ENCODE peak calls at places on chromosome 14, in seven cellular contexts. W is anterior cingulate cortex; X is nucleus accumbens; O is activated T-helper 9 cell treated with anti-CD3 and anti-CD28 coated beads, Interleukin-2, amount 50 U/mL, for 16 hours; S is IMR-90; M is kidney epithelial cell; P is activated CD4-positive, CD25-positive, alpha-beta regulatory T cell treated with anti-CD3 and anti-CD28 coated beads, Interleukin-2, amount 50 U/mL, for 72 hours. G is an unnamed sample.

GRCh38 chr14:59254146-59254910 is 65.9 kb downstream of the DAAM1 start:
- DNase-seq in W (no peak), X (no peak), O (no peak), S (peak; percentile 95), M (no peak), P (no peak), G (no peak)

GRCh38 chr14:21965042-21965441 is 291.4 kb upstream of the OR4E1 start:
- DNase-seq in W (no peak), X (no peak), O (peak; percentile 30), S (no peak), M (no peak), P (no peak), G (no peak)

GRCh38 chr14:24690492-24690891 is 56.5 kb upstream of the GZMB start:
- DNase-seq in W (no peak), X (no peak), O (no peak), S (no peak), M (no peak), P (no peak), G (no peak)

GRCh38 chr14:97655169-97655948 is 858.2 kb downstream of the VRK1 start:
- DNase-seq in W (no peak), X (no peak), O (no peak), S (no peak), M (no peak), P (no peak), G (no peak)

GRCh38 chr14:80572666-80573065 is 361.4 kb upstream of the DIO2 start:
- DNase-seq in W (no peak), X (no peak), O (no peak), S (no peak), M (no peak), P (no peak), G (no peak)

GRCh38 chr14:100584056-100585031 is 2.9 kb downstream of the BEGAIN start:
- DNase-seq in W (no peak), X (no peak), O (no peak), S (no peak), M (no peak), P (no peak), G (no peak)

GRCh38 chr14:30225171-30225570 is 297.5 kb upstream of the PRKD1 start:
- DNase-seq in W (no peak), X (no peak), O (no peak), S (no peak), M (no peak), P (no peak), G (no peak)

GRCh38 chr14:87690076-87690661 is 302.8 kb downstream of the GALC start:
- DNase-seq in W (no peak), X (no peak), O (no peak), S (no peak), M (no peak), P (no peak), G (no peak)

GRCh38 chr14:60253649-60254048 is 4.6 kb downstream of the PPM1A start:
- DNase-seq in W (no peak), X (no peak), O (no peak), S (no peak), M (no peak), P (no peak), G (no peak)

GRCh38 chr14:21825147-21825743 is 151.6 kb upstream of the OR4E1 start:
- DNase-seq in W (no peak), X (no peak), O (peak; percentile 12), S (peak; percentile 4), M (no peak), P (no peak), G (no peak)